ENCODE peak calls at places on chromosome 13, in five cellular contexts. C is non-pigmented ciliary epithelial cell, A is DMS 273 treated with DMSO at 0.1 percent for 48 hours, K is C1 segment of cervical spinal cord, H is choroid plexus epithelial cell. F is an unnamed sample.

GRCh38 chr13:38868870-38869269 is 121.8 kb downstream of the STOML3 start:
- DNase-seq in K (no peak), H (no peak), A (no peak), C (no peak), F (no peak)

GRCh38 chr13:30033681-30034447 is 183.4 kb upstream of the UBL3 start:
- DNase-seq in A (no peak), H (peak), K (no peak), C (peak), F (peak)

GRCh38 chr13:111460548-111461444 is 140.4 kb downstream of the TEX29 start:
- DNase-seq in C (no peak), H (peak), K (peak), A (no peak), F (peak)

GRCh38 chr13:34025746-34026145 is 207.8 kb downstream of the RFC3 start:
- DNase-seq in K (no peak), C (peak), A (no peak), H (peak), F (peak)

GRCh38 chr13:36918246-36919060 is 1.6 kb downstream of the SMAD9 start:
- DNase-seq in H (peak), K (no peak), C (no peak), A (peak), F (peak)

GRCh38 chr13:25899952-25900351 is 151.9 kb downstream of the SHISA2 start:
- DNase-seq in A (no peak), K (no peak), C (no peak), H (no peak), F (no peak)

GRCh38 chr13:99477493-99477892 is 23.8 kb upstream of the TM9SF2 start:
- DNase-seq in A (no peak), H (no peak), K (no peak), C (no peak), F (no peak)

GRCh38 chr13:29454931-29455481 is 140.5 kb downstream of the SLC7A1 start:
- DNase-seq in A (no peak), H (peak), K (no peak), C (no peak), F (peak)

GRCh38 chr13:37869756-37870488 is at the start of gene TRPC4:
- DNase-seq in H (peak), K (no peak), C (no peak), A (no peak), F (peak)

GRCh38 chr13:27012482-27013197 is 159.0 kb downstream of the USP12 start:
- DNase-seq in A (peak), H (peak), C (peak), K (no peak), F (peak)

GRCh38 chr13:92823059-92823458 is 403.5 kb upstream of the GPC6 start:
- DNase-seq in H (no peak), K (no peak), C (no peak), A (no peak), F (no peak)

GRCh38 chr13:100075700-100076587 is 12.9 kb upstream of the PCCA start:
- DNase-seq in A (no peak), H (no peak), C (no peak), K (no peak), F (no peak)

GRCh38 chr13:33490461-33491327 is 205.1 kb upstream of the STARD13 start:
- DNase-seq in K (peak), A (no peak), H (peak), C (no peak), F (no peak)

GRCh38 chr13:82634946-82635345 is 1247.3 kb downstream of the SLITRK1 start:
- DNase-seq in K (no peak), C (no peak), H (no peak), A (no peak), F (peak)